ENCODE peak calls at places on chromosomes 11 and 22, in nine cellular contexts. M is RPMI7951, P is DMS 273 treated with DMSO at 0.1 percent for 48 hours, T is progenitor cell of endocrine pancreas, R is OCI-LY7, V is dorsolateral prefrontal cortex, W is HEK293T, B is NCI-H69, J is pancreas. Z is an unnamed sample.
A peak's percentile ranks its signal among the peaks of the same experiment; 100 is the strongest.

GRCh38 chr11:128244896-128245295 is 342.5 kb downstream of the ETS1 start:
- DNase-seq in M (no peak), P (no peak), T (no peak), R (no peak), V (no peak), W (no peak), B (no peak), J (no peak), Z (no peak)

GRCh38 chr11:26186389-26186788 is 145.5 kb upstream of the ANO3 start:
- DNase-seq in M (no peak), P (no peak), T (no peak), R (no peak), V (no peak), W (no peak), B (no peak), J (no peak), Z (no peak)

GRCh38 chr11:100068116-100068515 is 619.0 kb upstream of the ARHGAP42 start:
- DNase-seq in M (no peak), P (no peak), T (no peak), R (no peak), V (no peak), W (no peak), B (no peak), J (no peak), Z (no peak)

GRCh38 chr11:102293873-102294601 is 23.2 kb upstream of the BIRC3 start:
- DNase-seq in M (peak; percentile 60), P (no peak), T (no peak), R (peak; percentile 86), V (no peak), W (peak; percentile 42), B (peak; percentile 47), J (no peak), Z (no peak)

GRCh38 chr11:9878936-9879335 is 215.1 kb downstream of the SWAP70 start:
- DNase-seq in M (no peak), P (no peak), T (no peak), R (no peak), V (no peak), W (no peak), B (no peak), J (no peak), Z (no peak)

GRCh38 chr22:46462726-46463371 is 74.6 kb downstream of the CELSR1 start:
- DNase-seq in M (peak; percentile 90), P (no peak), T (no peak), R (no peak), V (no peak), W (no peak), B (peak; percentile 84), J (no peak), Z (no peak)

GRCh38 chr22:30038219-30038618 is 42.0 kb upstream of the HORMAD2 start:
- DNase-seq in M (no peak), P (no peak), T (no peak), R (no peak), V (no peak), W (no peak), B (peak; percentile 15), J (no peak), Z (no peak)

GRCh38 chr11:106088896-106089295 is 11.4 kb downstream of the AASDHPPT start:
- DNase-seq in M (no peak), P (no peak), T (no peak), R (no peak), V (no peak), W (no peak), B (no peak), J (no peak), Z (no peak)

GRCh38 chr11:125504580-125504979 is 8.5 kb upstream of the FEZ1 start:
- DNase-seq in M (no peak), P (no peak), T (no peak), R (no peak), V (no peak), W (no peak), B (peak; percentile 94), J (no peak), Z (no peak)

GRCh38 chr11:46484101-46484500 is 92.5 kb upstream of the CHRM4 start:
- DNase-seq in M (no peak), P (no peak), T (no peak), R (no peak), V (no peak), W (no peak), B (no peak), J (no peak), Z (no peak)

GRCh38 chr22:35900483-35901168 is 128.0 kb downstream of the RBFOX2 start:
- DNase-seq in M (peak; percentile 45), P (no peak), T (no peak), R (no peak), V (no peak), W (no peak), B (peak; percentile 45), J (no peak), Z (no peak)

GRCh38 chr11:8932564-8933180 is at the start of gene C11orf16:
- DNase-seq in M (no peak), P (no peak), T (no peak), R (no peak), V (no peak), W (no peak), B (peak; percentile 93), J (no peak), Z (no peak)

GRCh38 chr11:61303725-61304124 is 8.6 kb upstream of the VWCE start:
- DNase-seq in M (no peak), P (no peak), T (no peak), R (no peak), V (no peak), W (no peak), B (no peak), J (no peak), Z (no peak)

GRCh38 chr11:14713518-14714244 is 70.1 kb downstream of the PDE3B start:
- DNase-seq in M (no peak), P (no peak), T (no peak), R (no peak), V (no peak), W (no peak), B (no peak), J (no peak), Z (peak; percentile 31)

GRCh38 chr11:77101043-77101537 is 1.6 kb upstream of the OMP start:
- DNase-seq in M (no peak), P (no peak), T (no peak), R (peak; percentile 14), V (peak; percentile 15), W (peak; percentile 49), B (peak; percentile 63), J (no peak), Z (no peak)

GRCh38 chr22:39820266-39820665 is 73.3 kb downstream of the ENTHD1 start:
- DNase-seq in M (peak; percentile 80), P (no peak), T (no peak), R (no peak), V (no peak), W (no peak), B (no peak), J (no peak), Z (no peak)

GRCh38 chr22:25419247-25420113 is 145.0 kb upstream of the GRK3 start:
- DNase-seq in M (no peak), P (no peak), T (no peak), R (peak; percentile 9), V (no peak), W (no peak), B (peak; percentile 98), J (no peak), Z (no peak)

GRCh38 chr11:100927579-100927978 is 202.0 kb downstream of the PGR start:
- DNase-seq in M (peak; percentile 24), P (no peak), T (no peak), R (no peak), V (no peak), W (no peak), B (no peak), J (no peak), Z (no peak)

GRCh38 chr11:71154406-71154805 is 98.0 kb downstream of the SHANK2 start:
- DNase-seq in M (no peak), P (no peak), T (no peak), R (no peak), V (no peak), W (no peak), B (no peak), J (no peak), Z (no peak)

GRCh38 chr11:44304091-44305084 is 5.6 kb downstream of the ALX4 start:
- DNase-seq in M (no peak), P (no peak), T (no peak), R (no peak), V (no peak), W (no peak), B (no peak), J (no peak), Z (no peak)

GRCh38 chr11:60825118-60825517 is 16.8 kb upstream of the CCDC86 start:
- DNase-seq in M (no peak), P (no peak), T (no peak), R (no peak), V (no peak), W (no peak), B (no peak), J (no peak), Z (no peak)

GRCh38 chr11:28981331-28981865 is 873.2 kb downstream of the METTL15 start:
- DNase-seq in M (no peak), P (no peak), T (no peak), R (no peak), V (no peak), W (no peak), B (peak; percentile 77), J (no peak), Z (no peak)

GRCh38 chr22:49199224-49199623 is 628.4 kb downstream of the BRD1 start:
- DNase-seq in M (no peak), P (no peak), T (peak; percentile 1), R (no peak), V (no peak), W (no peak), B (no peak), J (peak; percentile 1), Z (no peak)

GRCh38 chr11:19574916-19575315 is 137.7 kb upstream of the NAV2 start:
- DNase-seq in M (no peak), P (no peak), T (no peak), R (no peak), V (no peak), W (no peak), B (no peak), J (no peak), Z (no peak)

GRCh38 chr11:76824980-76825725 is 35.6 kb upstream of the ACER3 start:
- DNase-seq in M (peak; percentile 93), P (no peak), T (no peak), R (no peak), V (no peak), W (no peak), B (peak; percentile 66), J (no peak), Z (no peak)

GRCh38 chr11:3169235-3169951 is 4.3 kb upstream of the OSBPL5 start:
- DNase-seq in M (peak; percentile 92), P (no peak), T (no peak), R (no peak), V (peak; percentile 69), W (no peak), B (peak; percentile 45), J (peak; percentile 39), Z (no peak)

GRCh38 chr11:8608646-8609045 is 14.6 kb upstream of the STK33 start:
- DNase-seq in M (peak; percentile 21), P (no peak), T (no peak), R (no peak), V (no peak), W (no peak), B (peak; percentile 33), J (no peak), Z (no peak)

Z was measured in effector memory CD8-positive, alpha-beta T cell.